ENCODE peak calls at places on chromosome 16, in five cellular contexts. S is SK-N-SH, X is HepG2, U is K562, Y is GM12878. A is an unnamed sample.

GRCh38 chr16:69031877-69032301 is 73.6 kb upstream of the HAS3 start:
- DNase-seq in S (no peak), X (peak), U (no peak), Y (no peak), A (no peak)

GRCh38 chr16:29675811-29676643 is 3.0 kb upstream of the QPRT start:
- DNase-seq in S (peak), X (peak), U (peak), Y (no peak), A (no peak)

GRCh38 chr16:73125860-73126259 is 77.9 kb upstream of the ZFHX3 start:
- DNase-seq in S (no peak), X (no peak), U (no peak), Y (no peak), A (no peak)

GRCh38 chr16:69039333-69039941 is 66.0 kb upstream of the HAS3 start:
- DNase-seq in S (no peak), X (peak), U (no peak), Y (no peak), A (no peak)

GRCh38 chr16:71338193-71338592 is 20.3 kb upstream of the CALB2 start:
- DNase-seq in S (no peak), X (peak), U (no peak), Y (no peak), A (no peak)

GRCh38 chr16:31224092-31224955 is 7.4 kb upstream of the PYDC1 start:
- DNase-seq in S (no peak), X (no peak), U (no peak), Y (no peak), A (no peak)

GRCh38 chr16:49854227-49855203 is 1.4 kb downstream of the ZNF423 start:
- DNase-seq in S (peak), X (no peak), U (no peak), Y (no peak), A (no peak)

GRCh38 chr16:69513180-69513966 is 52.4 kb upstream of the NFAT5 start:
- DNase-seq in S (no peak), X (no peak), U (no peak), Y (no peak), A (no peak)

GRCh38 chr16:24539850-24540484 is 601 bp downstream of the RBBP6 start:
- DNase-seq in S (no peak), X (no peak), U (no peak), Y (no peak), A (no peak)

GRCh38 chr16:6611535-6611934 is 721.1 kb upstream of the RBFOX1 start:
- DNase-seq in S (no peak), X (no peak), U (peak), Y (no peak), A (peak)

GRCh38 chr16:59369523-59369922 is 635.4 kb upstream of the GOT2 start:
- DNase-seq in S (no peak), X (no peak), U (no peak), Y (no peak), A (no peak)

GRCh38 chr16:17364319-17365210 is 106.2 kb downstream of the XYLT1 start:
- DNase-seq in S (peak), X (no peak), U (no peak), Y (no peak), A (no peak)

GRCh38 chr16:49862694-49863093 is 6.8 kb upstream of the ZNF423 start:
- DNase-seq in S (no peak), X (no peak), U (no peak), Y (no peak), A (no peak)

GRCh38 chr16:69890891-69891282 is 60.2 kb upstream of the CLEC18A start:
- DNase-seq in S (no peak), X (no peak), U (no peak), Y (no peak), A (no peak)

GRCh38 chr16:55949518-55949917 is 74.3 kb upstream of the CES5A start:
- DNase-seq in S (no peak), X (no peak), U (no peak), Y (no peak), A (no peak)

GRCh38 chr16:4392382-4393242 is 21.0 kb downstream of the VASN start:
- DNase-seq in S (peak), X (no peak), U (no peak), Y (no peak), A (peak)

GRCh38 chr16:75947626-75948239 is 221.4 kb upstream of the CPHXL start:
- DNase-seq in S (no peak), X (no peak), U (no peak), Y (no peak), A (no peak)

GRCh38 chr16:5504028-5504758 is 406.6 kb upstream of the EEF2KMT start:
- DNase-seq in S (peak), X (no peak), U (no peak), Y (no peak), A (no peak)

GRCh38 chr16:67296422-67296821 is 17.1 kb downstream of the PLEKHG4 start:
- DNase-seq in S (no peak), X (no peak), U (no peak), Y (no peak), A (no peak)

GRCh38 chr16:69150146-69150865 is 17.9 kb downstream of the UTP4 start:
- DNase-seq in S (peak), X (peak), U (peak), Y (no peak), A (peak)

GRCh38 chr16:75064403-75065148 is 52.0 kb downstream of the LDHD start:
- DNase-seq in S (no peak), X (peak), U (no peak), Y (no peak), A (no peak)

GRCh38 chr16:67649494-67649931 is 4.6 kb downstream of the CARMIL2 start:
- DNase-seq in S (peak), X (no peak), U (peak), Y (no peak), A (no peak)

GRCh38 chr16:59683709-59684108 is 949.6 kb upstream of the GOT2 start:
- DNase-seq in S (no peak), X (no peak), U (no peak), Y (no peak), A (no peak)

GRCh38 chr16:70392606-70393005 is 45.9 kb downstream of the DDX19A start:
- DNase-seq in S (no peak), X (no peak), U (no peak), Y (no peak), A (no peak)

GRCh38 chr16:72723781-72724180 is 324.1 kb downstream of the ZFHX3 start:
- DNase-seq in S (no peak), X (no peak), U (no peak), Y (no peak), A (no peak)

GRCh38 chr16:50338371-50339231 is 30.2 kb downstream of the BRD7 start:
- DNase-seq in S (no peak), X (no peak), U (no peak), Y (no peak), A (no peak)

GRCh38 chr16:3841729-3842508 is 38.6 kb downstream of the CREBBP start:
- DNase-seq in S (no peak), X (no peak), U (no peak), Y (no peak), A (no peak)

GRCh38 chr16:79261461-79261860 is 339.1 kb downstream of the MAF start:
- DNase-seq in S (peak), X (peak), U (peak), Y (no peak), A (peak)

GRCh38 chr16:57748596-57748995 is 13.0 kb downstream of the KATNB1 start:
- DNase-seq in S (no peak), X (no peak), U (no peak), Y (no peak), A (no peak)

GRCh38 chr16:27945233-27945975 is 118.1 kb downstream of the GSG1L start:
- DNase-seq in S (peak), X (no peak), U (no peak), Y (no peak), A (peak)

GRCh38 chr16:57600048-57600835 is 28.2 kb upstream of the ADGRG1 start:
- DNase-seq in S (peak), X (peak), U (peak), Y (no peak), A (peak)

GRCh38 chr16:64711026-64711425 is 410.8 kb downstream of the CDH11 start:
- DNase-seq in S (no peak), X (no peak), U (no peak), Y (no peak), A (no peak)

GRCh38 chr16:13325396-13325795 is 424.0 kb downstream of the SHISA9 start:
- DNase-seq in S (no peak), X (no peak), U (no peak), Y (no peak), A (no peak)

GRCh38 chr16:49472598-49472997 is 99.0 kb downstream of the C16orf78 start:
- DNase-seq in S (no peak), X (no peak), U (no peak), Y (no peak), A (no peak)

GRCh38 chr16:68444058-68444657 is 4.2 kb downstream of the SMPD3 start:
- DNase-seq in S (no peak), X (peak), U (peak), Y (no peak), A (no peak)

GRCh38 chr16:4511441-4512082 is 27.0 kb downstream of the CDIP1 start:
- DNase-seq in S (peak), X (peak), U (peak), Y (no peak), A (no peak)

DNA sequence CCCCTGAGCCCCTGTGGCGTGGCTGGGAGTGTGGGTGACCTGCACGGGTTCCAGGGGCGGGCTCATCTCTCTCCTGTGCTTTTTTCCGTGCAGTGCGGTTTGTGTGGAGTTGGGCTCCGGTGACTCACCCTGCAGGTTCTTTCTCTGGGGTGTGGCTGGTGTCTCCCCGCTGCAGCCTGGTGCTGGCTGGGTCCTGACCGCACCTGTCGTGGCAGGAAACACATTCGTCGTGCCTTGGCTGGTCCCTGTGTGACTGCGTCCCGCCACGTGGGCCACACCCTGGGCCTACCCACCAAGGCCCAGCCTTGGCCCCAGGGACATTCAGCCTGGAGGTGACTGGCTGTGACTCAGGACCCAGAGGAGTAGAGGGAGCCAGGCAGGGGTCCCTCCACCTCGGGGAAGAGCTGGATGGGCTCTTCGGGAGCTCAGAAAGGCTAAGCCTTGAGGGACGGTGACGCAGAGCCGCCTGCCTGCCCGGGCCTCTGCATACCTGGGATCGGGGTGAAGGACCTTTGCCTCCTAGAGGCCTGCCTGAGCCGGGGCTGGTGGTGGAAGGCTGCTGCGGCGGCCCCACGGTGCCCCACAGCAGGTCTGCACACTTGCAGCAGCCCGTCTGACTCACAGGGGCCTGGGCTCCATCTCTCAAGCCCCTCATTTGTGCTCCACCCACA is 7.8 kb downstream of the TRAF7 start:
- DNase-seq in S (no peak), X (peak), U (no peak), Y (no peak), A (no peak)
- TF ChIP-seq TAF1 in S (no peak), X (no peak), U (no peak), Y (no peak), A (no peak)

DNA sequence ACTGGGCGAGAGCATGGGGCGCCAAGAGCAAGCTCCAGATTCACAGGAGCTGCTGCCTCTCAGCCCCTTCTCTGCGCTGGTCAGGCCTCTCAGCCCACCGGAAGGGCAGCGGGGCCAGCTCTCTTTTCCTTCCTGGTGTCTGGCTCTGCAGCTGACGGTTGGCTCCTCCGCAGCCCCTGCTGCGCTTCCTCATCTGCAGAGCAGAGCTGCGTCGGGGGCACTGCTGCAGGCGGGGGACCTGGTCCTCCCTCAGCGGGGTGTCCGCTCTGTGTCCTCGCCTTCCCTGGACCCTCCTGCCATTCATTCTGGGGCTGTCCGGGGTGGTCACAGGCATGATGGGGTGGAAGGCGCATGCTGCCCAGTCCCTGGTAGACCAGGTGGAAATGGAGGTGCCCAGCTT is 84.6 kb downstream of the IRF8 start:
- DNase-seq in S (no peak), X (no peak), U (no peak), Y (no peak), A (no peak)
- TF ChIP-seq YY1 in S (no peak), X (no peak), U (no peak), Y (no peak), A (no peak)

GRCh38 chr16:11844499-11844898 is 6.8 kb downstream of the RSL1D1 start:
- DNase-seq in S (no peak), X (no peak), U (no peak), Y (no peak), A (no peak)

GRCh38 chr16:11852092-11852809 is 909 bp upstream of the RSL1D1 start:
- DNase-seq in S (peak), X (peak), U (peak), Y (no peak), A (no peak)

GRCh38 chr16:11843861-11844260 is 7.5 kb downstream of the RSL1D1 start:
- DNase-seq in S (no peak), X (no peak), U (no peak), Y (no peak), A (no peak)

GRCh38 chr16:11851301-11852091 is at the start of gene RSL1D1:
- DNase-seq in S (peak), X (peak), U (peak), Y (peak), A (peak)

DNA sequence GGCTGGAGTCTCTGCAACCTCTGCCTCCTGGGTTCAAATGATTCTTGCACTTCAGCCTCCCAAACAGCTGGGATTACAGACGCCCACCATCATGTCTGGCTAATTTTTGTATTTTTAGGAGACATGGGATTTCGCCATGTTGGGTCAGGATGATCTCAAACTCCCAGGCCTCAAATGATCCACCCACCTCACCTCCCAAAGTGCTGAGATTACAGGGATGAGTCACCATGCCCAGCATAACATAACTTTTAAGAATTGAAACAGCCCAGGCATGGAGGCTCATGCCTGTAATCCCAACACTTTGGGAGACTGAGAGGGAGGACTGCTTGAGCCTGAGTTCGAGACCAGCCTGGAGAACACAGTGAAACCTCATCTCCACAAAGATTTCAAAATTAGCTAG is 2.5 kb downstream of the RSL1D1 start:
- DNase-seq in S (no peak), X (no peak), U (no peak), Y (no peak), A (no peak)
- TF ChIP-seq TAF1 in S (no peak), X (peak), U (no peak), Y (no peak), A (no peak)

GRCh38 chr16:88064889-88065746 is 113.9 kb downstream of the BANP start:
- DNase-seq in S (no peak), X (no peak), U (no peak), Y (no peak), A (no peak)

GRCh38 chr16:88064011-88064888 is 113.0 kb downstream of the BANP start:
- DNase-seq in S (no peak), X (no peak), U (no peak), Y (no peak), A (no peak)

GRCh38 chr16:88061346-88062110 is 110.3 kb downstream of the BANP start:
- DNase-seq in S (no peak), X (no peak), U (no peak), Y (no peak), A (no peak)

GRCh38 chr16:88062341-88062861 is 111.2 kb downstream of the BANP start:
- DNase-seq in S (peak), X (no peak), U (no peak), Y (no peak), A (no peak)

DNA sequence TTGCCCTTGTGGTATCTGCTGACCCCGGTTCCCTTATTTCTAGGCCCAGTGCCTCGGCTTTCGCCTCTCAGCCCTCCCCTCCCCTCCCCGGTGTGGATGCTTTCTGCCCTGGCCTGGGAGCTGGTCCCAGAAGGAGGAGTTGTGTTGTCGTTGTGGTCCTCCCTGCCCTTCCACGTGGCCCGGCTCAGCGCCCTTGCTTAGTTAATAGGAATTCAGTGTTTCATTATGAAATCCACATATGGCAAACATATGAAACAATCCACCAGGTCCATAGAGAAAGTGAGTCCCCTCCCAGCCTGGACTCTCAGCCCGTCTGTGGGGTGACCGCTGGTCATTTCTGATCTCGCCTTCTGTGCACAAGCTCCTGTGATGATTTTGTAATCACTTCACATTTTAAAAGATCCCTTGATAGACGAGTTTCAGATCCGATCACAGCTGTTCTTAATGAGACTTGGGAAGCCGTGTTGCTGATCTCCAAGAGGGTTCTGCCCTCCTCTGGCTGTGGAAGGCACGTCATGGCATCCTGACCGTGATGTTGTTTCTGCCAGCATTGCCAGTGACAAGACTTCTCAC is 112.1 kb downstream of the BANP start:
- DNase-seq in S (peak), X (no peak), U (no peak), Y (no peak), A (no peak)
- TF ChIP-seq YY1 in S (no peak), X (no peak), U (no peak), Y (no peak), A (no peak)

DNA sequence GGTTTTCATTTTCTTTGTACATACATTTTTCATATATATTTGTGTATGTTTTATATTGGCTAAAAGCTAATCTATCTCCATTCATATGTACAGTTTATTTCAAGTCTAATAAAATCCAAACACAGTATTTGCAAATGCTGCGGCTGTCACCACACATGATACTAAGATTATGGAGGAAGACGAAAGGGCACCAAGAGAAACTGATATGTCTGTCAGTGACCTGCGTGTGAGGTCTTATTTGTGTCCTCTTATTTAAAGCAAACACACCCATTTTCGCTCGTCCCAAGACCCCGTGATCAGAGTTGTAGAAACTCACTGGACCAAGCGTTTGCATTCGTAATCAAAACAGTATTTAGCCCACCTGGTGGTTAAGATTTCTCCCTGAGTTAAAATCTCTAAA is 8.2 kb downstream of the MLYCD start:
- DNase-seq in S (no peak), X (no peak), U (no peak), Y (no peak), A (no peak)
- TF ChIP-seq TAF1 in S (no peak), X (no peak), U (no peak), Y (no peak), A (no peak)

A was measured in H1.